ENCODE peak calls at places on chromosomes 7 and 10, in ten cellular contexts. E is NCI-H345; Z is left ventricle myocardium inferior; K is activated T-helper 1 cell treated with anti-CD3 and anti-CD28 coated beads, Interleukin-2, amount 50 U/mL, for 16 hours; P is WTC11; R is LoVo; W is PC-3; I is lower leg skin; H is pons; C is C1 segment of cervical spinal cord. Y is an unnamed sample.

GRCh38 chr7:135620980-135621850 is 41.1 kb upstream of the STMP1 start:
- DNase-seq in W (peak), I (no peak), K (no peak), E (peak), P (peak), H (peak), C (no peak), Z (no peak), R (peak), Y (peak)

GRCh38 chr7:129438839-129439640 is 4.8 kb downstream of the STRIP2 start:
- DNase-seq in P (no peak), W (peak), I (no peak), C (no peak), K (no peak), H (no peak), E (no peak), Z (no peak), R (peak), Y (no peak)

GRCh38 chr10:27242951-27243551 is 2.5 kb upstream of the ACBD5 start:
- DNase-seq in H (peak), P (no peak), W (peak), E (no peak), C (peak), I (peak), Z (peak), K (peak), R (peak), Y (peak)

GRCh38 chr7:3964980-3965606 is 664.0 kb downstream of the SDK1 start:
- DNase-seq in E (no peak), K (no peak), H (no peak), W (no peak), C (no peak), R (no peak), P (no peak), I (no peak), Z (no peak), Y (no peak)

GRCh38 chr10:23095404-23095965 is at the start of gene MSRB2:
- DNase-seq in R (peak), H (peak), I (peak), W (peak), C (peak), P (peak), K (peak), Z (peak), E (peak), Y (peak)

GRCh38 chr10:99700649-99701048 is 31.3 kb downstream of the COX15 start:
- DNase-seq in W (no peak), H (no peak), I (no peak), Z (no peak), K (no peak), P (no peak), E (no peak), R (no peak), C (no peak), Y (no peak)

GRCh38 chr7:140489021-140489349 is 9.7 kb upstream of the MKRN1 start:
- DNase-seq in P (no peak), W (no peak), I (no peak), C (no peak), R (no peak), K (no peak), H (no peak), E (no peak), Z (no peak), Y (no peak)

GRCh38 chr7:155232911-155233702 is 64.6 kb upstream of the INSIG1 start:
- DNase-seq in R (no peak), I (no peak), W (no peak), P (no peak), C (no peak), Z (no peak), K (no peak), H (no peak), E (no peak), Y (no peak)

GRCh38 chr10:60172363-60172990 is 217.2 kb downstream of the ANK3 start:
- DNase-seq in R (no peak), E (peak), K (no peak), H (peak), W (peak), P (no peak), I (no peak), C (no peak), Z (no peak), Y (peak)

GRCh38 chr7:22016547-22016946 is 70.8 kb upstream of the CDCA7L start:
- DNase-seq in R (no peak), W (no peak), H (peak), E (no peak), I (no peak), Z (no peak), P (no peak), C (no peak), K (no peak), Y (peak)

GRCh38 chr10:506451-507354 is 182.8 kb downstream of the DIP2C start:
- DNase-seq in I (no peak), H (no peak), K (no peak), R (no peak), P (peak), Z (no peak), C (no peak), E (no peak), W (no peak), Y (no peak)

GRCh38 chr10:86651631-86652331 is 2.6 kb upstream of the OPN4 start:
- DNase-seq in K (no peak), P (no peak), I (peak), H (no peak), R (no peak), W (no peak), Z (no peak), C (no peak), E (peak), Y (no peak)

GRCh38 chr7:17646181-17646956 is 293.9 kb downstream of the SNX13 start:
- DNase-seq in Z (no peak), C (no peak), W (peak), H (peak), I (no peak), R (peak), E (no peak), K (no peak), P (no peak), Y (no peak)

GRCh38 chr10:119120413-119120867 is 16.5 kb downstream of the DENND10 start:
- DNase-seq in C (no peak), Z (no peak), R (no peak), H (no peak), K (no peak), W (peak), E (no peak), I (no peak), P (no peak), Y (no peak)

GRCh38 chr7:66505531-66506451 is 122.9 kb upstream of the KCTD7 start:
- DNase-seq in E (peak), P (no peak), K (no peak), I (no peak), R (no peak), Z (no peak), W (no peak), C (no peak), H (no peak), Y (no peak)

GRCh38 chr7:95590387-95591248 is 5.7 kb downstream of the PDK4 start:
- DNase-seq in P (no peak), E (no peak), I (no peak), Z (no peak), H (peak), R (no peak), K (no peak), W (no peak), C (no peak), Y (peak)

GRCh38 chr7:120989571-120990220 is 1.2 kb downstream of the CPED1 start:
- DNase-seq in K (no peak), Z (peak), P (no peak), H (peak), W (no peak), E (no peak), R (no peak), I (peak), C (no peak), Y (no peak)

GRCh38 chr10:101969496-101969895 is 86.5 kb downstream of the ARMH3 start:
- DNase-seq in K (no peak), Z (no peak), C (no peak), W (no peak), P (no peak), R (no peak), H (no peak), I (no peak), E (no peak), Y (no peak)

GRCh38 chr7:127893547-127893946 is 137.7 kb downstream of the LRRC4 start:
- DNase-seq in P (no peak), C (no peak), K (no peak), R (no peak), H (no peak), W (no peak), Z (no peak), E (no peak), I (no peak), Y (no peak)

GRCh38 chr7:47525066-47525623 is 56.8 kb downstream of the TNS3 start:
- DNase-seq in W (no peak), E (no peak), C (no peak), P (no peak), Z (no peak), H (no peak), R (no peak), I (no peak), K (no peak), Y (no peak)